ENCODE peak calls at places on chromosomes 1 and 21, in five cellular contexts. S, K, T, M and L are unnamed samples. For H3K4me1 and H3K9me3, the result is how much of the 10 kb centered on the place peaks cover.

GRCh38 chr1:225470210-225470609 is 42.4 kb upstream of the LBR start:
- DNase-seq in S (no peak), K (no peak), T (peak), M (no peak), L (no peak)

GRCh38 chr1:219917851-219918466 is 10.4 kb downstream of the SLC30A10 start:
- DNase-seq in S (no peak), K (no peak), T (no peak), M (no peak), L (no peak)

GRCh38 chr1:91809267-91809666 is 76.7 kb downstream of the TGFBR3 start:
- DNase-seq in S (no peak), K (peak), T (no peak), M (no peak), L (no peak)

GRCh38 chr1:190453550-190453949 is 24.1 kb downstream of the BRINP3 start:
- DNase-seq in S (peak), K (peak), T (no peak), M (no peak), L (no peak)

GRCh38 chr1:237341391-237341790 is 299.4 kb downstream of the RYR2 start:
- DNase-seq in S (no peak), K (no peak), T (no peak), M (no peak), L (no peak)

GRCh38 chr1:238223067-238223640 is 332.4 kb upstream of the ZP4 start:
- DNase-seq in S (no peak), K (no peak), T (no peak), M (no peak), L (no peak)

GRCh38 chr21:24456358-24456757 is 1150.9 kb downstream of the MRPL39 start:
- DNase-seq in S (no peak), K (no peak), T (no peak), M (no peak), L (no peak)

GRCh38 chr1:15100369-15101111 is 53.0 kb upstream of the TMEM51 start:
- DNase-seq in S (peak), K (peak), T (peak), M (no peak), L (peak)

GRCh38 chr21:30882907-30883597 is 1.7 kb upstream of the KRTAP11-1 start:
- DNase-seq in S (no peak), K (no peak), T (no peak), M (no peak), L (no peak)

GRCh38 chr1:112744019-112744578 is 29.0 kb upstream of the PPM1J start:
- DNase-seq in S (no peak), K (peak), T (no peak), M (no peak), L (no peak)

GRCh38 chr1:25897754-25898153 is 8.5 kb downstream of the STMN1 start:
- DNase-seq in S (no peak), K (no peak), T (no peak), M (no peak), L (no peak)

GRCh38 chr1:245588250-245588649 is 433.5 kb downstream of the KIF26B start:
- DNase-seq in S (no peak), K (no peak), T (no peak), M (no peak), L (no peak)

GRCh38 chr1:164712131-164713031 is 153.4 kb downstream of the PBX1 start:
- DNase-seq in S (no peak), K (peak), T (peak), M (no peak), L (no peak)
- H3K4me3 ChIP-seq in S (no peak), K (no peak), T (no peak), M (no peak), L (no peak)

DNA sequence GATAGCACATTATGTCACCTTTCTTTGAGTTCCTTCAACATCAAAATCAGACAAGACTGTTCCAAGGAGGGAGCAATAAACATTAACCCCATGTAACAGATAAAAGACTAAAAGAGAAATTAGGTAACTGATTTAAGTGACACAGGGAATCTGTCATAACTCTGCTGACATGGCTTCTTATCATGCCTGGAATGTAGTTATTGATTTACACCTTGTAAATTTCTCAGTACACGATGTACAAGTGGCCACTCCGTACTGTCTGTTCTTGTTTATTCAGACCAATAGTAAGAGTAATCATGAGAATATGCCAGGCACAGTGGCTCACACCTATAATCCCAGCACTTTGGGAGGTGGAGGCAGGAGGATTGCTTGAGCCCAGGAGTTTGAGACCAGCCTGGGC is 103.0 kb upstream of the SLC25A33 start:
- DNase-seq in S (no peak), K (no peak), T (peak), M (no peak), L (no peak)
- H3K4me1 ChIP-seq in S (under half), K (under half), T (half or more), M (under half), L (under half)

GRCh38 chr1:248239478-248239877 is 8.3 kb downstream of the OR2M4 start:
- DNase-seq in S (no peak), K (no peak), T (no peak), M (no peak), L (no peak)

DNA sequence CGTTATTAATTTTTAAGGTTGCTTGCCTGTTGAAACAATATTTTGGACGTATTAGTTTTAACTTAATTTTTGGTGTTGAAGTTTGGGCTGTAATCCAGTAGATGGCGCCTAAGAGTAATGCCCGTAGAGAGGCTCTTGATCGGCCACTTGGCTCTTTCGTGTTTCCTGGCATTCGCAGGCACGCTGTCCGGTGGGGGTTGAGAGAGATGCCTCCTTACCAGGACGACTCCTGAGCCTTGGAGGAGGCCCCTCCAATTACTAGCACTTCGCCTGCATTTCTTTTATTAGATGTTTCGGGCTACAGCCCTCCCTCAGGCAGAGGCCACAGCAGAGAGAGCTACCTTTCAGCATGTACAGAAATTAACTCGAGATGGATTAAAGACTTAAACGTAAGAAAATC is 12.0 kb downstream of the OR2M4 start:
- DNase-seq in S (peak), K (peak), T (peak), M (no peak), L (peak)
- H3K9me3 ChIP-seq in S (under half), K (under half), T (under half), M (under half), L (under half)

DNA sequence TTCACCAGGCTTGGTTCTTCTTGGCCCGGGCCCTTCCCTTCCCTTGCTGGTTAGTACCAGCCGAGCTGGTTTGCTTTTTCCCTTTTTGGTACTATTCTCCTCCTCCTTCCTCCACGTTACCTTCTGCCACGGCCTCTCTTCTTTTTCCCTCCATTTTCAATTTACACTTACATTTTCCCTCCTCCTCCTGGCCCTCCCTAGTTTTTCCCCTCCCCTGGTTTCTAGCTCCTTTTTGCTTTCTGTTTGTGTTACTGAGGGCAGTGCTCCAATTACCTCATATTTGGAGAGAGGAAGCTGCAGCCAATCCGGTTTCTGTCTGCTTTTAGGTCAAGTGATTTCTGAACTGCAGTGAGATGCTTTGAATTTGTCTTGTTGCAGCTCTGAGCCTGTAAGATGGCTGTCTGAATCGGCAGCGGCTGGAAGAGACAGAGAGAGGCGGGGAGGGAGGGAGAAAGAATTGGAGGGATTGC is 63.7 kb downstream of the MACF1 start:
- DNase-seq in S (no peak), K (peak), T (no peak), M (no peak), L (no peak)
- H3K4me3 ChIP-seq in S (no peak), K (peak), T (no peak), M (peak), L (no peak)

GRCh38 chr21:38984982-38985422 is 179.3 kb downstream of the ETS2 start:
- DNase-seq in S (no peak), K (peak), T (no peak), M (no peak), L (no peak)

GRCh38 chr21:38987551-38988210 is 182.0 kb downstream of the ETS2 start:
- DNase-seq in S (no peak), K (no peak), T (no peak), M (no peak), L (no peak)

GRCh38 chr21:38986460-38987395 is 181.0 kb downstream of the ETS2 start:
- DNase-seq in S (no peak), K (no peak), T (no peak), M (no peak), L (no peak)

GRCh38 chr21:38984568-38984967 is 178.8 kb downstream of the ETS2 start:
- DNase-seq in S (no peak), K (no peak), T (no peak), M (no peak), L (no peak)

DNA sequence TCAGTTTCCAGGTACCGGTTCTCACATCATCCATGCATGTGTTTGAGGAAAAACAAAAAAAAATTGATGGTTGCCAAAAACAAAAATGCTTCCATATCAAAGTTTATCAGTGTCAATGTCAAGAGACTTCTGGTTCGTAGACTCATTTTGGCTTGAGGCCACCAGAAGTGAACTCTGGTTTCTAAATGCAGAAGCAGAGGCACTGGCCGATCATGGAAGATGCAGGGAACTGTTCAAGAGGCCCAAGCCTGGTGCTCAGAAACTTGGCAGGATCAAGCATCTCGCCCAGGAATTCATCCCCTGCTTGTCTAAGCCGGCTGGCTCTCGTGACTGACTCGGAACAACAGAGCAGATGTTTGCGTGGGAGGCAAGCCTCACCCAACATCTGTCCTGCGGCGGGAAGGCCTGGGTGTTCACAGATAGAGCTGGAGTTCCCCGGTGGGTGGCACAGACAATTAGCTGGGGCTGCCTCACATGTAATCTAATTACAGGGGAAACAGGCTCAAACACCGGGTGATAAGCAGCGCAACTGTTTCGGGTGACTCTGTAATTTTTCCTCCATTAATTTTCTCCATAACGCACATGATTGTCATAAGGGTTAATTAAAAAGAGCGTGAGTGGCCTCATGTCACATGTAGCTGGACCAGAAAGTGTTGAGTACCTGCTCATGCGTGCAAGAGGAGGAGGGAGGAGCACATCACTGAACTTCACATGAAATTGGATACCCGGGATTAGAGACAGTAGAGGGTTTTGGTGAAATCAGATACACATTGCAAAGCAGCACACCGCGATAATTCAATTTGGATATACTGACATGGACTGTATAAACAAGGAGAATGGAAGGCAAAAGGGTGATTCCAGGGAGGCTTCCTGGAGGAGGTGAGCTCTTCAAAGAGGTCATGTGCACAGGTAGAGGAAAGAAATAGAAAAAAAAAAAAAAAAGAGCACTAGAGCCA is 180.0 kb downstream of the ETS2 start:
- DNase-seq in S (no peak), K (peak), T (no peak), M (peak), L (no peak)
- H3K4me1 ChIP-seq in S (under half), K (under half), T (under half), M (half or more), L (under half)

DNA sequence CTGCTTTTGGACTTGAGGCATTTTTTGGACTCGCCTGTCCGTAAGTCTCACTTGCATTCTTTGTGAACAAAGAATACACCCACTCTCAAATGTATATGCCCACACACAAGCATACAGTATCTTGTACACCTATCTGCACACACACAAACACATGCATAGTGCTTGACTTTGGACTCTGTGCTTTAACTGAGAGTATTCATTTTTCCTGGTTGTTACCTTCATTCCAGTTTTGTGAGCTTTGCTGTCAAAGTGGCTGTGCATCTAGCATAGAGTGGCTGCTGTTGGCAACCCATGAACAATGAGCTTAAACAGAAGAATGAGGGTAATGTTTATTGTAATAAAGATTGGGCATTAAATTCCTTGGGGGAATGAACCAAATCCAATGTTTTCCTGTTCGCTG is 199.0 kb downstream of the PDE4B start:
- DNase-seq in S (no peak), K (no peak), T (no peak), M (no peak), L (no peak)
- H3K9me3 ChIP-seq in S (under half), K (under half), T (under half), M (under half), L (under half)

GRCh38 chr1:178659789-178660208 is 65.2 kb upstream of the RALGPS2 start:
- DNase-seq in S (peak), K (no peak), T (no peak), M (no peak), L (no peak)
- H3K4me3 ChIP-seq in S (peak), K (no peak), T (no peak), M (no peak), L (no peak)